ENCODE peak calls at places on chromosomes 4 and X, in ten cellular contexts. C is GM03348; J is tibial artery; Q is posterior cingulate gyrus; F is activated CD4-positive, alpha-beta T cell treated with anti-CD3 and anti-CD28 coated beads, Interleukin-2, amount 50 U/mL, for 4 hours; B is stimulated activated CD4-positive, alpha-beta T cell treated with anti-CD3 and anti-CD28 coated beads, Interleukin-12 subunit alpha, Interleukin-12 subunit beta, amount 100 ng/mL, for 48 hours; A is iPS-NIHi11; R is NCI-H187 treated with DMSO at 0.1 percent for 48 hours; N is WERI-Rb-1; K is renal cortical epithelial cell. V is an unnamed sample.

GRCh38 chr4:110902500-110902899 is 279.6 kb upstream of the PITX2 start:
- DNase-seq in C (no peak), J (no peak), Q (no peak), F (no peak), B (no peak), A (no peak), R (no peak), N (no peak), K (no peak), V (no peak)

GRCh38 chr4:16669036-16669435 is 229.4 kb downstream of the LDB2 start:
- DNase-seq in C (peak), J (peak), Q (no peak), F (no peak), B (no peak), A (no peak), R (no peak), N (no peak), K (no peak), V (no peak)

GRCh38 chr4:102751964-102752363 is 8.8 kb downstream of the MANBA start:
- DNase-seq in C (no peak), J (no peak), Q (no peak), F (no peak), B (no peak), A (no peak), R (no peak), N (no peak), K (no peak), V (no peak)

GRCh38 chr4:82811838-82812672 is 13.5 kb upstream of the SCD5 start:
- DNase-seq in C (no peak), J (no peak), Q (no peak), F (no peak), B (no peak), A (peak), R (no peak), N (no peak), K (no peak), V (no peak)

GRCh38 chrX:56994375-56995270 is 718 bp downstream of the SPIN3 start:
- DNase-seq in C (peak), J (no peak), Q (peak), F (no peak), B (no peak), A (no peak), R (no peak), N (no peak), K (peak), V (no peak)

GRCh38 chr4:80202190-80202711 is 4.9 kb downstream of the PRDM8 start:
- DNase-seq in C (peak), J (peak), Q (peak), F (peak), B (peak), A (peak), R (no peak), N (no peak), K (no peak), V (peak)

GRCh38 chr4:107806196-107806595 is 18.5 kb upstream of the SGMS2 start:
- DNase-seq in C (no peak), J (no peak), Q (no peak), F (no peak), B (no peak), A (no peak), R (no peak), N (no peak), K (no peak), V (no peak)

GRCh38 chr4:102285831-102286230 is 59.5 kb downstream of the SLC39A8 start:
- DNase-seq in C (no peak), J (no peak), Q (no peak), F (no peak), B (no peak), A (no peak), R (no peak), N (no peak), K (no peak), V (no peak)

GRCh38 chrX:40061871-40062524 is 35.8 kb downstream of the BCOR start:
- DNase-seq in C (no peak), J (no peak), Q (peak), F (no peak), B (no peak), A (no peak), R (no peak), N (no peak), K (no peak), V (no peak)

GRCh38 chr4:87985097-87985886 is 9.8 kb downstream of the SPP1 start:
- DNase-seq in C (peak), J (no peak), Q (peak), F (no peak), B (no peak), A (peak), R (no peak), N (peak), K (peak), V (no peak)

GRCh38 chrX:68749426-68749825 is 79.4 kb upstream of the EFNB1 start:
- DNase-seq in C (no peak), J (no peak), Q (no peak), F (no peak), B (no peak), A (no peak), R (no peak), N (no peak), K (no peak), V (no peak)

GRCh38 chr4:110742148-110742547 is 119.3 kb upstream of the PITX2 start:
- DNase-seq in C (no peak), J (no peak), Q (no peak), F (no peak), B (no peak), A (no peak), R (no peak), N (no peak), K (no peak), V (no peak)

GRCh38 chr4:39256436-39256835 is 74.1 kb downstream of the WDR19 start:
- DNase-seq in C (no peak), J (no peak), Q (no peak), F (no peak), B (no peak), A (no peak), R (no peak), N (no peak), K (no peak), V (no peak)

GRCh38 chr4:47373174-47373573 is 90.3 kb downstream of the COMMD8 start:
- DNase-seq in C (no peak), J (no peak), Q (no peak), F (no peak), B (no peak), A (no peak), R (no peak), N (no peak), K (no peak), V (no peak)

GRCh38 chr4:173403051-173403450 is 4.1 kb upstream of the SCRG1 start:
- DNase-seq in C (peak), J (no peak), Q (no peak), F (no peak), B (no peak), A (no peak), R (no peak), N (no peak), K (no peak), V (no peak)

GRCh38 chr4:1033840-1034551 is 22.6 kb downstream of the FGFRL1 start:
- DNase-seq in C (peak), J (peak), Q (peak), F (no peak), B (no peak), A (no peak), R (no peak), N (peak), K (no peak), V (no peak)

GRCh38 chr4:56400560-56400959 is 13.3 kb upstream of the AASDH start:
- DNase-seq in C (no peak), J (no peak), Q (no peak), F (no peak), B (no peak), A (no peak), R (no peak), N (no peak), K (no peak), V (no peak)

GRCh38 chr4:48944252-48944651 is 37.7 kb upstream of the OCIAD2 start:
- DNase-seq in C (no peak), J (no peak), Q (no peak), F (no peak), B (no peak), A (peak), R (no peak), N (no peak), K (peak), V (no peak)

GRCh38 chr4:71004281-71004851 is 10.9 kb downstream of the DCK start:
- DNase-seq in C (no peak), J (no peak), Q (no peak), F (peak), B (no peak), A (no peak), R (no peak), N (peak), K (no peak), V (no peak)

GRCh38 chrX:132958086-132958703 is at the start of gene HS6ST2:
- DNase-seq in C (no peak), J (no peak), Q (peak), F (no peak), B (no peak), A (peak), R (no peak), N (no peak), K (no peak), V (no peak)

GRCh38 chr4:133565379-133565778 is 416.3 kb downstream of the PCDH10 start:
- DNase-seq in C (no peak), J (no peak), Q (no peak), F (no peak), B (no peak), A (peak), R (no peak), N (no peak), K (peak), V (no peak)

GRCh38 chr4:15779336-15779735 is 1.2 kb downstream of the CD38 start:
- DNase-seq in C (peak), J (peak), Q (peak), F (no peak), B (no peak), A (peak), R (no peak), N (no peak), K (peak), V (peak)

GRCh38 chr4:172630289-172630688 is 538.3 kb upstream of the GALNT7 start:
- DNase-seq in C (no peak), J (no peak), Q (no peak), F (no peak), B (no peak), A (no peak), R (no peak), N (no peak), K (no peak), V (no peak)

GRCh38 chr4:123327846-123328447 is 68.6 kb upstream of the SPRY1 start:
- DNase-seq in C (no peak), J (no peak), Q (no peak), F (no peak), B (no peak), A (no peak), R (no peak), N (no peak), K (no peak), V (no peak)

GRCh38 chrX:103356023-103356798 is at the start of gene TCEAL9:
- DNase-seq in C (peak), J (peak), Q (peak), F (no peak), B (no peak), A (peak), R (no peak), N (peak), K (peak), V (peak)

GRCh38 chrX:134677332-134677731 is 19.1 kb upstream of the PLAC1 start:
- DNase-seq in C (no peak), J (no peak), Q (no peak), F (no peak), B (no peak), A (no peak), R (no peak), N (no peak), K (no peak), V (no peak)

GRCh38 chrX:98398542-98398941 is 1514.8 kb downstream of the RPA4 start:
- DNase-seq in C (no peak), J (no peak), Q (no peak), F (no peak), B (no peak), A (no peak), R (no peak), N (no peak), K (no peak), V (no peak)

GRCh38 chr4:144355809-144356757 is 215.6 kb upstream of the GYPA start:
- DNase-seq in C (peak), J (no peak), Q (no peak), F (no peak), B (no peak), A (peak), R (no peak), N (peak), K (peak), V (no peak)

V was measured in prostate gland.